ENCODE peak calls at places on chromosomes 3 and 15, in five cellular contexts. W, P, U, C and Z are unnamed samples.

GRCh38 chr3:195140816-195141793 is 129.9 kb downstream of the XXYLT1 start:
- DNase-seq in P (no peak), U (no peak), W (no peak), C (no peak), Z (no peak)

GRCh38 chr3:141393151-141394076 is 25.1 kb downstream of the ZBTB38 start:
- DNase-seq in U (no peak), P (no peak), W (no peak), C (no peak), Z (peak)

GRCh38 chr15:101143321-101143720 is 108.5 kb downstream of the CHSY1 start:
- DNase-seq in W (no peak), P (no peak), C (no peak), U (no peak), Z (no peak)

GRCh38 chr3:144947895-144948294 is 976.3 kb downstream of the DIPK2A start:
- DNase-seq in W (no peak), C (no peak), U (no peak), P (no peak), Z (no peak)

GRCh38 chr3:156230291-156230900 is 110.0 kb downstream of the KCNAB1 start:
- DNase-seq in C (no peak), W (no peak), U (no peak), P (no peak), Z (no peak)

GRCh38 chr3:123732447-123732846 is 147.6 kb upstream of the HACD2 start:
- DNase-seq in U (no peak), W (no peak), C (no peak), P (no peak), Z (no peak)

GRCh38 chr3:58384381-58385090 is 49.1 kb downstream of the PDHB start:
- DNase-seq in U (no peak), W (no peak), P (no peak), C (no peak), Z (no peak)

GRCh38 chr3:166444336-166444735 is 607.1 kb upstream of the BCHE start:
- DNase-seq in C (no peak), U (no peak), W (no peak), P (no peak), Z (no peak)

GRCh38 chr3:171565671-171566070 is 105.5 kb upstream of the TNIK start:
- DNase-seq in U (no peak), P (no peak), W (no peak), C (no peak), Z (no peak)